ENCODE peak calls at places on chromosomes 13 and 19, in nine cellular contexts. C, Y, A, P, Z, H, I, N and J are unnamed samples.

GRCh38 chr13:87698268-87698667 is 27.1 kb downstream of the SLITRK5 start:
- DNase-seq in C (no peak), Y (no peak), A (no peak), P (no peak), Z (no peak), H (no peak), I (no peak), N (no peak), J (no peak)

GRCh38 chr19:289651-290538 is 1.3 kb downstream of the PLPP2 start:
- DNase-seq in C (peak), Y (no peak), A (no peak), P (peak), Z (peak), H (peak), I (peak), N (peak), J (no peak)

GRCh38 chr19:2551864-2552185 is 75.9 kb downstream of the GADD45B start:
- DNase-seq in C (no peak), Y (no peak), A (no peak), P (no peak), Z (no peak), H (no peak), I (no peak), N (no peak), J (no peak)

GRCh38 chr13:30766957-30767603 is 31.7 kb downstream of the ALOX5AP start:
- DNase-seq in C (no peak), Y (no peak), A (no peak), P (no peak), Z (no peak), H (no peak), I (peak), N (no peak), J (no peak)

GRCh38 chr19:48461651-48461981 is 6.2 kb downstream of the KCNJ14 start:
- DNase-seq in C (no peak), Y (no peak), A (no peak), P (no peak), Z (peak), H (no peak), I (no peak), N (no peak), J (no peak)

GRCh38 chr13:94999871-95000270 is 287.5 kb upstream of the SOX21 start:
- DNase-seq in C (no peak), Y (no peak), A (no peak), P (peak), Z (no peak), H (no peak), I (peak), N (no peak), J (no peak)

GRCh38 chr13:51202477-51203046 is 19.6 kb upstream of the FAM124A start:
- DNase-seq in C (no peak), Y (no peak), A (no peak), P (no peak), Z (no peak), H (no peak), I (no peak), N (no peak), J (no peak)

GRCh38 chr13:21463424-21463823 is 4.3 kb upstream of the ZDHHC20 start:
- DNase-seq in C (no peak), Y (no peak), A (no peak), P (no peak), Z (no peak), H (no peak), I (no peak), N (no peak), J (no peak)

GRCh38 chr13:24124789-24125476 is 35.6 kb upstream of the SPATA13 start:
- DNase-seq in C (peak), Y (no peak), A (no peak), P (no peak), Z (no peak), H (no peak), I (no peak), N (no peak), J (no peak)

GRCh38 chr13:97430296-97430695 is 3.7 kb upstream of the RAP2A start:
- DNase-seq in C (no peak), Y (no peak), A (no peak), P (no peak), Z (no peak), H (no peak), I (no peak), N (no peak), J (no peak)

GRCh38 chr13:98910501-98910951 is 67.3 kb downstream of the DOCK9 start:
- DNase-seq in C (peak), Y (peak), A (no peak), P (peak), Z (no peak), H (peak), I (peak), N (no peak), J (no peak)

GRCh38 chr13:26721251-26721939 is 39.2 kb downstream of the GPR12 start:
- DNase-seq in C (no peak), Y (no peak), A (no peak), P (no peak), Z (peak), H (no peak), I (no peak), N (no peak), J (peak)

GRCh38 chr19:12701596-12702282 is 5.3 kb upstream of the FBXW9 start:
- DNase-seq in C (no peak), Y (no peak), A (no peak), P (no peak), Z (no peak), H (no peak), I (no peak), N (no peak), J (peak)

GRCh38 chr19:54452626-54453025 is 3.6 kb downstream of the LENG8 start:
- DNase-seq in C (no peak), Y (no peak), A (no peak), P (no peak), Z (no peak), H (no peak), I (no peak), N (no peak), J (no peak)

GRCh38 chr13:61286148-61286745 is 129.4 kb downstream of the PCDH20 start:
- DNase-seq in C (no peak), Y (no peak), A (no peak), P (no peak), Z (no peak), H (peak), I (no peak), N (no peak), J (peak)

GRCh38 chr13:46751811-46752635 is 44.9 kb downstream of the ESD start:
- DNase-seq in C (peak), Y (peak), A (no peak), P (no peak), Z (no peak), H (no peak), I (peak), N (no peak), J (peak)

GRCh38 chr13:99028890-99029289 is 51.0 kb upstream of the DOCK9 start:
- DNase-seq in C (no peak), Y (no peak), A (no peak), P (no peak), Z (no peak), H (no peak), I (no peak), N (peak), J (peak)

GRCh38 chr19:7254590-7254989 is 39.6 kb downstream of the INSR start:
- DNase-seq in C (no peak), Y (no peak), A (no peak), P (no peak), Z (no peak), H (no peak), I (no peak), N (no peak), J (no peak)

GRCh38 chr13:75876371-75877050 is 240.4 kb downstream of the LMO7 start:
- DNase-seq in C (peak), Y (no peak), A (no peak), P (peak), Z (no peak), H (peak), I (peak), N (peak), J (peak)

GRCh38 chr19:4173479-4174211 is 8.7 kb downstream of the SIRT6 start:
- DNase-seq in C (no peak), Y (no peak), A (no peak), P (no peak), Z (no peak), H (no peak), I (no peak), N (no peak), J (peak)

GRCh38 chr13:85509512-85509911 is 289.7 kb downstream of the SLITRK6 start:
- DNase-seq in C (peak), Y (no peak), A (no peak), P (peak), Z (no peak), H (no peak), I (peak), N (no peak), J (no peak)

GRCh38 chr19:8468761-8469458 is 24.1 kb downstream of the HNRNPM start:
- DNase-seq in C (peak), Y (no peak), A (no peak), P (peak), Z (no peak), H (no peak), I (peak), N (no peak), J (no peak)

GRCh38 chr19:11729586-11729985 is 9.2 kb downstream of the ZNF823 start:
- DNase-seq in C (no peak), Y (no peak), A (no peak), P (no peak), Z (no peak), H (no peak), I (no peak), N (no peak), J (no peak)

GRCh38 chr13:66139250-66139649 is 1090.9 kb downstream of the PCDH9 start:
- DNase-seq in C (no peak), Y (no peak), A (no peak), P (peak), Z (no peak), H (no peak), I (no peak), N (no peak), J (no peak)
- H3K4me3 ChIP-seq in C (no peak), Y (no peak), A (no peak), P (no peak), Z (no peak), H (no peak), I (no peak), N (no peak), J (no peak)

DNA sequence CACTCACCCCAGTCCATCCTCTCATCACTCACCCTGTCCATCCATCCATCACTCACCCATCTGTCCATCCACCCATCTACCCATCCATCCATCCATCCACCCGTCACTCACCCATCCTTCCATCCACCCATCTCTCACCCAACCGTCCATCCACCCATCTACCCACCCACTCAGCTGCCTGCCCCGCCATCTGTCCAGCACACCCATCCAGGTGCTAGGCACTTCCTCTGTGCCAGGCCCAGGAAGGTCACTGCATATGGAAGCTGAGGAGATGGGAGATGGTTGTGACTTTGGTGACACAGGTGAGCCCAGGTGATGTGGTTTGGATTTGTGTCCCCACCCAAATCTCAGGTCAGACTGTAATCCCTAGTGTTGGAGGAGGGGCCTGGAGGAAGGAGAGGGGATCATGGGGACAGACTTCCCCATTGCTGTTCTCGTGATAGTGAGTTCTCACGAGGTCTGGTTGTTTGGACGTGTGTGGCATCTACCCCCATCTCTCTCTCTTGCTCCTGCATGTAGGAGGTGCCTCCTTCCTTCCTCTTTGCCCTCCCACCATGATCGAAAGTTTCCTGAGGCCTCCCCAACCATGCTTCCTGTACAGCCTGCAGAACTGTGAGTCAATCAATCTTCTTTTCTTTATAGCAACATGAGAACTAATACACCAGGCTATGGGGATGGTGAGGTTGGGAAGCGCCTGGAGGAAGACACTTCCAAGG is 15.9 kb upstream of the C13orf46 start:
- DNase-seq in C (no peak), Y (no peak), A (no peak), P (no peak), Z (peak), H (no peak), I (no peak), N (no peak), J (no peak)
- H3K4me3 ChIP-seq in C (no peak), Y (no peak), A (no peak), P (no peak), Z (no peak), H (no peak), I (no peak), N (no peak), J (no peak)

GRCh38 chr19:18603958-18604819 is 2.4 kb downstream of the CRLF1 start:
- DNase-seq in C (no peak), Y (no peak), A (no peak), P (no peak), Z (no peak), H (no peak), I (no peak), N (no peak), J (no peak)
- H3K4me3 ChIP-seq in C (no peak), Y (no peak), A (no peak), P (peak), Z (peak), H (no peak), I (no peak), N (no peak), J (no peak)

GRCh38 chr19:18896421-18896841 is 473 bp upstream of the CERS1 start:
- DNase-seq in C (no peak), Y (no peak), A (no peak), P (no peak), Z (no peak), H (no peak), I (peak), N (no peak), J (no peak)
- H3K4me3 ChIP-seq in C (no peak), Y (peak), A (no peak), P (no peak), Z (peak), H (no peak), I (no peak), N (no peak), J (no peak)

DNA sequence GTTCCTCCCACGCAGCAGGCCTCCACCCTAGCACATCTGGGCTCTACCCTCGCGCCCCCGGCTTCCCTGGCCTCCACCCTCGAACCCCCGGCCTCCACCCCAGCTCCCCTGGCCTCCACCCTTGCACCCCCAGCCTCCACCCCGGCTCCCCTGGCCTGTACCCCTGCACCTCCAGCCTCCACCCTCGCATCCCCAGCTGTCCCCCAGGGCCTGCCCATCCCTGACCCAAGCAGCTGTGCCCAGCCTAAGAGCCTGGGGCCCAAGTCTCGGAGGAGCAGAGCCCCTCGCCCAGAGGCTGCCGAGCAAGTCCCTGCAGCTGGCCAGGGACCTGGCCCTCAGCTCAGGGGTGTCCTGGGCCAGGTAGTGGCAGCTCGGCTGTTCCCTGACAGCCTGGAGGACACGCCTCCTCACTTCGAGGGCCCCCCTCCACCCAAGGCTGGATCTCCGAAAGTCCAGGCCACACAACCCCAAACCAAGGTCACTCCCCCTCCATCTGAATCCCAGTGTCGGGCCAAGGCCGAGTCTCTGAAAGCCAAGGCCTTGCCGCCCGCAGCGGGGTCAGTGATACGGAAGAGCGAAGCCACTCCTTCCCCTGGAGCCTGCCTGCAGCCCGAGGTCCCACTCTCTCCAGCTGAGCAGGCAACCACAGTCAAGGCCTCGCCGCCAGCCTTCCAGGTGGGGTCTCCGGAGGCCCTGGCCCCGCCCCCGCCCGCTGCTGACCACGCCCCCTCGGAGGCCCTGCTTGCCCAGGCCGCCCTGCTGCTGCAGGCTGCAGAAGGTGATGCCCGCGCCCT is 7.9 kb upstream of the ARHGAP33 start:
- DNase-seq in C (no peak), Y (no peak), A (no peak), P (no peak), Z (no peak), H (no peak), I (no peak), N (no peak), J (no peak)
- H3K4me3 ChIP-seq in C (no peak), Y (no peak), A (no peak), P (no peak), Z (no peak), H (no peak), I (no peak), N (no peak), J (no peak)

DNA sequence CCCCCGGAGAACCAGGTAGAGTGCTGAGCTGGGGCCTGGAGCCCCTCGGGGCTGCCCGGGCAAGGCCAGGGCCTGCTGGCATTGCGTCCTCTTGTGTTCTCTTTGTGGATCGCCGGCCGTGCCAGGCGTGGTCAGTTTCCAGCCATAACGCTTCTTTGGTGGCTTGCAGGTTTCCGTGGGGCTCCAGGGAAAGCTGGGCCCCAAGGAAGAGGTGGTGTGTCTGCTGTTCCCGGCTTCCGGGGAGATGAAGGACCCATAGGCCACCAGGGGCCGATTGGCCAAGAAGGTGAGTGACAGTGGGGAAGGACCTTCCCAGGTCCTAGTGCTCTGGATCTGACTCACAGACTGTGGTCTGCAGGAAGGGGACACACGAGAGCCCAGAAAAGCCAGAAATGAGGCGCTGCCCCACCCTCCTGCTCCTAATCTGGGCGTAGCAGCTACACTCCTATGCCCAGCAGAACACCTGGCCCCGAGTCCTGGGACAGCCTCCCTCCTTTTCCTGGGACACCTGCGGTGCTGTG is 57.5 kb downstream of the RAB20 start:
- DNase-seq in C (no peak), Y (no peak), A (no peak), P (no peak), Z (no peak), H (no peak), I (no peak), N (peak), J (no peak)
- H3K4me3 ChIP-seq in C (no peak), Y (no peak), A (no peak), P (no peak), Z (no peak), H (no peak), I (no peak), N (no peak), J (no peak)

DNA sequence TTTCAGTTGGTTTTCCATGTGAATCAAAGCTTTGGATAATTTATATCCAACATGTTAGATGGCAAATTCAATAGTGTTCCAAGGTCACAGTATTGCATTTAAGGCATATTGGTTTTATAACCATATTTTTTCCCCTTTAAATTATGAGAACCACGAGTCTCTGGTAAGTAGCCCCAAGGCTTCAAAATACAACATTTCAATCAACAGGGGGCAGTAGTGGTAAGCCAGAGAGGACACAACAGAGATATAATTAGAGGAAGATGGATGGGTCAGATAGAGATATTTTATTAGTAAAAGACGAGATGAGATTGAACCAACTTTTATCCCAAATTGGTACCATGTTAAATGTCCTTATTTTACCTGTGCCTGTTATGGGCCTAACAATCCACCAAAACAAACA is 53.1 kb downstream of the KL start:
- DNase-seq in C (no peak), Y (no peak), A (no peak), P (no peak), Z (no peak), H (no peak), I (no peak), N (peak), J (no peak)
- H3K4me3 ChIP-seq in C (no peak), Y (no peak), A (no peak), P (no peak), Z (no peak), H (no peak), I (no peak), N (no peak), J (no peak)

GRCh38 chr19:46472592-46472991 is 1.2 kb upstream of the PNMA8A start:
- DNase-seq in C (no peak), Y (no peak), A (no peak), P (no peak), Z (no peak), H (no peak), I (no peak), N (no peak), J (no peak)
- H3K4me3 ChIP-seq in C (no peak), Y (no peak), A (no peak), P (no peak), Z (no peak), H (no peak), I (no peak), N (no peak), J (no peak)